ENCODE peak calls at places on chromosomes 3 and 15, in seven cellular contexts. R is ovary, A is IMR-90, N is A549, C is heart left ventricle, X is body of pancreas, J is gastrocnemius medialis. O is an unnamed sample.

GRCh38 chr15:45536951-45537350 is 14.4 kb upstream of the SLC30A4 start:
- DNase-seq in C (no peak), X (no peak), R (no peak), J (no peak), A (no peak), N (no peak), O (no peak)

GRCh38 chr3:23856286-23856685 is 50.5 kb downstream of the UBE2E1 start:
- DNase-seq in A (peak; percentile 64), X (no peak), R (no peak), J (no peak), C (no peak), N (no peak), O (no peak)

GRCh38 chr3:131326307-131326706 is 55.3 kb upstream of the NUDT16 start:
- DNase-seq in J (no peak), R (no peak), C (no peak), N (no peak), A (no peak), X (no peak), O (no peak)

GRCh38 chr3:12579919-12580318 is 23.0 kb downstream of the MKRN2 start:
- DNase-seq in R (no peak), X (peak; percentile 39), N (no peak), J (no peak), A (peak; percentile 71), C (no peak), O (peak; percentile 60)

GRCh38 chr15:61839541-61839940 is 220.7 kb downstream of the VPS13C start:
- DNase-seq in J (no peak), A (peak; percentile 20), X (no peak), N (no peak), C (no peak), R (no peak), O (no peak)

GRCh38 chr3:43978708-43979107 is 263.0 kb upstream of the TOPAZ1 start:
- DNase-seq in R (no peak), N (no peak), X (no peak), C (no peak), A (no peak), J (no peak), O (no peak)

GRCh38 chr3:185986201-185986600 is 48.4 kb upstream of the TRA2B start:
- DNase-seq in C (no peak), X (no peak), J (no peak), A (no peak), R (no peak), N (peak; percentile 65), O (no peak)

GRCh38 chr15:27028836-27029482 is 58.0 kb downstream of the GABRG3 start:
- DNase-seq in R (no peak), A (no peak), X (no peak), C (no peak), J (no peak), N (no peak), O (no peak)

GRCh38 chr3:143885803-143886427 is 37.6 kb upstream of the SLC9A9 start:
- DNase-seq in J (no peak), C (no peak), N (peak; percentile 48), R (no peak), X (peak; percentile 19), A (peak; percentile 34), O (no peak)

GRCh38 chr15:67980171-67980570 is 73.9 kb upstream of the PIAS1 start:
- DNase-seq in R (no peak), C (no peak), N (no peak), A (no peak), J (no peak), X (no peak), O (no peak)

GRCh38 chr15:67130673-67131601 is 65.5 kb downstream of the SMAD3 start:
- DNase-seq in J (peak; percentile 71), X (no peak), C (no peak), R (no peak), A (peak; percentile 80), N (no peak), O (peak; percentile 69)

GRCh38 chr3:124178531-124178930 is 186.6 kb upstream of the ROPN1 start:
- DNase-seq in C (no peak), X (no peak), J (no peak), R (no peak), N (no peak), A (peak; percentile 33), O (no peak)

GRCh38 chr3:18425641-18426403 is 683 bp upstream of the SATB1 start:
- DNase-seq in X (peak; percentile 75), R (no peak), J (peak; percentile 39), N (no peak), A (no peak), C (peak; percentile 54), O (peak; percentile 86)

GRCh38 chr15:48781002-48781401 is 29.9 kb downstream of the CEP152 start:
- DNase-seq in N (no peak), C (no peak), J (no peak), X (no peak), R (no peak), A (peak; percentile 37), O (no peak)

GRCh38 chr15:67943961-67944674 is 104.3 kb upstream of the RNU6-1 start:
- DNase-seq in R (peak; percentile 95), C (peak; percentile 91), J (peak; percentile 65), A (no peak), N (no peak), X (peak; percentile 76), O (no peak)

GRCh38 chr15:28123408-28124023 is 24.4 kb upstream of the OCA2 start:
- DNase-seq in A (peak; percentile 76), X (peak; percentile 85), N (peak; percentile 81), C (peak; percentile 60), R (peak; percentile 56), J (peak; percentile 64), O (peak; percentile 64)

GRCh38 chr3:15305366-15305844 is 27.0 kb downstream of the SH3BP5 start:
- DNase-seq in N (peak; percentile 58), J (no peak), A (peak; percentile 49), R (no peak), X (no peak), C (no peak), O (no peak)

GRCh38 chr15:70258369-70259029 is 160.8 kb upstream of the TLE3 start:
- DNase-seq in C (peak; percentile 42), A (no peak), J (no peak), R (peak; percentile 45), X (no peak), N (no peak), O (no peak)

GRCh38 chr15:77819841-77820728 is 187.4 kb upstream of the LINGO1 start:
- DNase-seq in J (no peak), N (peak; percentile 70), X (no peak), R (no peak), C (no peak), A (no peak), O (no peak)
- TF ChIP-seq CTCF in J (no peak), N (peak; percentile 62), X (no peak), R (no peak), C (no peak), A (no peak), O (no peak)

GRCh38 chr3:53234130-53234840 is 21.5 kb downstream of the TKT start:
- DNase-seq in X (no peak), C (peak; percentile 19), A (no peak), J (no peak), N (no peak), R (no peak), O (no peak)

GRCh38 chr3:53234841-53235232 is 21.0 kb downstream of the TKT start:
- DNase-seq in R (no peak), X (no peak), A (no peak), N (no peak), C (peak; percentile 10), J (no peak), O (no peak)

GRCh38 chr3:53231532-53232511 is 24.0 kb downstream of the TKT start:
- DNase-seq in A (no peak), C (peak; percentile 11), N (no peak), J (no peak), R (peak; percentile 13), X (no peak), O (no peak)

GRCh38 chr3:53230789-53231188 is 25.0 kb downstream of the TKT start:
- DNase-seq in R (no peak), N (no peak), A (no peak), J (no peak), C (no peak), X (no peak), O (no peak)

GRCh38 chr3:53232641-53233377 is 23.0 kb downstream of the TKT start:
- DNase-seq in X (no peak), N (no peak), J (no peak), A (no peak), C (peak; percentile 25), R (no peak), O (no peak)
- TF ChIP-seq POLR2A in X (no peak), N (no peak), J (no peak), A (no peak), C (no peak), R (no peak), O (no peak)

DNA sequence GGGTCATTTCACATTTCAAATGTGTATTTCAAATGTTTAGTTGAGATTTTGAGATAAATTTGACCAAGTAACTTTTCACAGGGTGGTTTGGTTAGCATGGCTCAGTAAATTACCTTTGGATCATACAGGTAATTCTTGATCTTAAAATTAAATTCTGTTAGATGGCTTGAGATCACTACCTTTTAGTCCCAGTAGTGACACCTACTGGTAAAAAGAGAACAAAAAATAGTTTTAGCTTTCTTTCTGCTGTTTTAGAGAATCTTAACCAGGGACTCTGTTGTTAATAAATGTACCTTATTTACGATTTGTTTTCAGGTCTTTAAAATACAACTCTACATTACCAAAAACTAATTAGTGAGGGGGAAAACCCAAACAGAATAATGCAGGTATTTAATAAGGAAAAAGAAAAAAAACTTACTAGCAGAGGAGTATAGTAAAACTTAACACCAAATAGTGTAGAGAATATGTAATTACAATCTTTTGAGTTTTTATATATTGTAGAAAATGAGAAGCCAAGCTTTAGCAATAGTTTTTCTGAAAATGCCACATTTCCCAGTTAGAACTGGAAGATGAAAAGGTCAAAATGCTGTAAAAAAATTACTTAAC is 620.3 kb upstream of the AGTR1 start:
- DNase-seq in R (no peak), N (peak; percentile 9), J (no peak), X (no peak), C (no peak), A (peak; percentile 28), O (no peak)
- TF ChIP-seq CTCF in R (no peak), N (peak; percentile 63), J (no peak), X (peak; percentile 33), C (peak; percentile 47), A (peak; percentile 51), O (no peak)

DNA sequence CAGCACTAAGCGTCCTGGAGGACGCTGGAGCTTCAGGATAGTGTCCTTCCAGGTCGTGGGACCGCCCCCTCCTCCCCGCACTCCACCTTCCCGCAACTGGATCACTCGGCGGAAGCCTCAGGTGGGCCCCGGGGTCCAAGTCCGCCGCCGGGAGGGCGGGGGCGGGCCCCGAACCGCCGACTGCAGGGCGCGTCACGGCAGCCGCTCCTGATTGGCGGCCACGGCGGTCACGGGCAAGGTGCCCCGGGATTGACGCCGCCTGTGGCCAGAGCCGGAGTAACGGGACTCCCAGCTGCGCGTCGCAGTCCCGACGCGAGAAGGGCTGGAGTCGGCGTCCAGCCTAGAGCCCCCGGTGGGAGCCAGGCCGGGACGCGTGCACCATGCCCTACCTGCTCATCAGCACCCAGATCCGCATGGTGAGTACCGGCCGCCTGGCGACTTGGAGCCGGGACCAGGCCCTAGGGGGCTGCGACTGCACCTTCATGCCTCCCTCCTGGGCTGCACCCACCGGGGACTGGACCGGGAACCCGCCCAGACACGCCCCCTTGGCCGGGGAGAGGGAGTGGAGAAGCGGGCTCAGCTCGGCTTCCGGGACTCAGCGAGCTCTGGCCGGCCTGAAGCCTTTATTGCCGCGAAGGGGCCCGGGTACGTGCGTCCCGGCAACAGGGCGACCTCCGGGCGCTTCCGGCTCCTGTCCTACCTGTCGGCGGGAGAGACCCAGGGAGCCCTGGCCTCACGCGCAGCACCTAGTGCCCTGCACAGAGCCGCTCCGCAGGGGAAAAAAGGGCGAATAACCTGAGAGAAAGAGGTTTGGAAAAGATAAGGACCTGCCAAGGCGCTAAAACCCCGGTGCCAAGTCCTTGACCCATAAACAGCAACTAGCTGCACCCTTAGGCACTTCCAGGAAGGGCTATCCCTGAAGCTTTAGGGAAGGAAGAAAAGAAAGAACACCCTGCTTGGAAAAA is at the start of gene GCHFR:
- DNase-seq in J (peak; percentile 61), A (peak; percentile 47), R (peak; percentile 90), C (peak; percentile 74), N (peak; percentile 73), X (peak; percentile 85), O (peak; percentile 96)
- TF ChIP-seq POLR2A in J (peak; percentile 65), A (no peak), R (peak; percentile 38), C (no peak), N (peak; percentile 6), X (peak; percentile 37), O (no peak)